ENCODE peak calls at places on chromosomes 12 and 14, in six cellular contexts. A is ovary, V is testis, X is aorta, I is A673, C is endodermal cell. P is an unnamed sample.

GRCh38 chr14:106518054-106518943 is 991.9 kb downstream of the TMEM121 start:
- DNase-seq in C (no peak), V (peak; percentile 72), I (peak; percentile 71), A (no peak), X (peak; percentile 80), P (no peak)

GRCh38 chr12:65566776-65567175 is 257.5 kb upstream of the HMGA2 start:
- DNase-seq in V (no peak), A (no peak), X (no peak), C (no peak), I (no peak), P (peak; percentile 9)

GRCh38 chr14:66563731-66564130 is 55.8 kb downstream of the GPHN start:
- DNase-seq in A (no peak), C (no peak), V (no peak), X (no peak), I (no peak), P (no peak)

GRCh38 chr14:58626441-58626840 is 11.3 kb upstream of the DACT1 start:
- DNase-seq in I (peak; percentile 78), X (no peak), C (no peak), A (no peak), V (no peak), P (peak; percentile 35)

GRCh38 chr12:16526693-16527092 is 79.3 kb downstream of the LMO3 start:
- DNase-seq in X (no peak), C (no peak), A (no peak), V (no peak), I (peak; percentile 37), P (peak; percentile 90)

GRCh38 chr12:573226-573625 is 90.0 kb downstream of the NINJ2 start:
- DNase-seq in C (no peak), A (no peak), X (no peak), I (no peak), V (no peak), P (no peak)

GRCh38 chr14:95281560-95282176 is 38.0 kb downstream of the CLMN start:
- DNase-seq in C (no peak), A (no peak), V (no peak), X (no peak), I (no peak), P (no peak)

GRCh38 chr12:12191008-12191407 is 75.8 kb downstream of the LRP6 start:
- DNase-seq in X (no peak), I (no peak), V (no peak), A (no peak), C (no peak), P (no peak)

GRCh38 chr14:49106721-49107689 is 479.2 kb downstream of the RPS29 start:
- DNase-seq in I (no peak), X (no peak), A (no peak), C (no peak), V (no peak), P (peak; percentile 55)

GRCh38 chr14:105299654-105300541 is 903 bp downstream of the BRF1 start:
- DNase-seq in I (peak; percentile 26), X (peak; percentile 88), A (peak; percentile 36), V (peak; percentile 47), C (no peak), P (no peak)

GRCh38 chr14:72104011-72104613 is 171.9 kb downstream of the RGS6 start:
- DNase-seq in X (no peak), I (peak; percentile 52), C (peak; percentile 85), V (peak; percentile 52), A (no peak), P (no peak)

GRCh38 chr14:35959835-35960234 is 133.7 kb downstream of the BRMS1L start:
- DNase-seq in V (no peak), A (no peak), I (no peak), X (no peak), C (no peak), P (no peak)

GRCh38 chr14:51782412-51782811 is 78.0 kb upstream of the GNG2 start:
- DNase-seq in X (no peak), I (no peak), A (no peak), C (no peak), V (no peak), P (no peak)

GRCh38 chr12:6295187-6295811 is 15.2 kb upstream of the PLEKHG6 start:
- DNase-seq in C (no peak), I (no peak), V (no peak), X (peak; percentile 63), A (no peak), P (no peak)

GRCh38 chr12:118544569-118544968 is 168.2 kb downstream of the SUDS3 start:
- DNase-seq in A (no peak), X (no peak), V (no peak), C (no peak), I (no peak), P (no peak)

DNA sequence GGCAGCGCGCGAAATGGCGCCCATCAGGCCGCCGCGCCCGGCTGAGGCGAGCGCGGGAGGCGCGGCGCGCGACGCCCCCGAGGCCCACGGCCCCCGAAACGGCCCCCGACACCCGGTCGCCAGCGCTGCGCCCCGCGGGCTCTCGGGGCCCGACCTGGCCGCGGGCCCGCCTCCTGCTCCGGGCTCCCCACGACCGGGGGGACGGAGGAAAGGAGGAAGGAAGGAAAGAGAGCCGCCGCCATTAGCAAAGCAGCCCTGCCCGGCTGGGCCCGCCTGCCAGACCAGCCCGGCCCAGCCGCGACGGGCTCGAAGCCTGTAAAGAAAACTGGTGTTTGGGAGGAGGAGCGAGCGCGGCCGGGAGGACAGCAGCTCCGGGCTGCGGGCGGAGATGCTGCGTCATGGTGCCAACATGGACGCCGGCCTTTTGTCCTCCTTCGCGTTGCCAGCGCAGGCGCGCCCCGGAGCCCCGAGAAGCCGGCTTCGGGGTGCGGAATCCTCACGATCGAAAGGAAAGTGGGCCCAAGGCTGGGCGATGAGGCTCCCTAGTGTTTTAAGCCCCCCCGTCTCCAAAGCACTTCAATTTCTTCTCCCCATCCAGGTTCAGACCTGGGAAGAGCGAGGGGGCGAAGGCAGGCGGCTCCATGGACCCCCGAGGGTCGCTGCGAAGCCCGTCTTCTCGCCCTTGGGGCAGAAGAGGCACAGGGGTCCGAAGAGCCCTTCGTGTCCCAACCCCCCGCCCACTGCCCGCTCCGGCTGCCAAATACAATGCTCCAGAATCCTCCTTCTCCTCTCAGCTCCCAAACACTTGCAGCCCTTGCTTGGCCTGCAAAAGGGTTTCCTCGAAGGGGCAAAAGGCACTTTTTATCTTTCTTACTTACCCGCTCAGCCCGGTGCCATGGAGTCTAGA is 2.9 kb upstream of the SETD1B start:
- DNase-seq in X (peak; percentile 94), C (peak; percentile 89), V (peak; percentile 76), I (peak; percentile 76), A (peak; percentile 78), P (peak; percentile 89)
- H3K4me1 ChIP-seq in X (no peaks in the 10 kb centered on the region), C (peaks cover 12% of the 10 kb centered on the region), V (peaks cover 57% of the 10 kb centered on the region), I (peaks cover 26% of the 10 kb centered on the region), A (peaks cover 23% of the 10 kb centered on the region), P (peaks cover 29% of the 10 kb centered on the region)

GRCh38 chr12:52681551-52682380 is 1.6 kb upstream of the KRT1 start:
- DNase-seq in X (no peak), C (no peak), V (no peak), I (no peak), A (no peak), P (no peak)
- H3K27me3 ChIP-seq in X (no peaks in the 10 kb centered on the region), C (peaks cover 63% of the 10 kb centered on the region), V (no peaks in the 10 kb centered on the region), I (peaks cover 7% of the 10 kb centered on the region), A (no peaks in the 10 kb centered on the region), P (peaks cover 68% of the 10 kb centered on the region)

DNA sequence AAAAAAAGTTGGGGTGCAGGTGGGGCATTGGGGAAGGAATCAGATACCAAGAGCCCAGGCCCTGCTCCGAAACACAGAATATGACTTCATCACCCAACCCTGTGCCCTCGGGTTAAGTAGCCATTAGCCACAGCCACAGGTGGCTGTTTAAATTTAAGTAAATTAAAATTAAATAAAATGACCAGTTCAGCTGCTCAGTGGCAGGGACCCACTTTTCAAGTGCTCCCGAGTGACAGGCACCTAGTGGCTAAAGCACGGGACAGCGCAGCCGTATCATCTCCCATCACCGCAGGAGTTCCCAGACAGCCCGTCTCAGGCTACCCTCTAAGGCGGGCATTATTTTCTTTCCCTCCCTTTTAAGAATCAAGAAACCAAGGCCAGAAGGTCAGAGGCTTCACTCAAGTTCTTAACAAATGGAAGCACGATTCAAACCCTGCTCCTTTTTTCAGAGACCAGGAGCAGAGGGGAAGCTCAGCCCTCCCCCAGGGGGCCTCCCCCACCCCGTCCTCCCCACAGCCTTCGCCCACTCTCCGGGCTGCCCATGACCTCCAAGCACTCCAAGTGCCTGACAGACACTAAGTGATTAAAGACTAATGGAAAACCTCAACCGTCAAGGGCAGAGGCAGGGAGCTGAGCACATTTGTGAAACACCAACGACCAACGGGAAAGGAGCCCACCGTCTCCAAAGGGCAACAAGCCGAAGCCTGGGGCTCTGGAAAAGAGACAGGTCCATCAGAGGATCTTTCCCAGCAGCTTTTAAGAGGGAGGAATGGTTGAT is 5.2 kb downstream of the NCOR2 start:
- DNase-seq in V (no peak), I (no peak), C (peak; percentile 51), A (no peak), X (peak; percentile 66), P (no peak)
- H3K4me1 ChIP-seq in V (peaks cover 59% of the 10 kb centered on the region), I (peaks cover 54% of the 10 kb centered on the region), C (peaks cover 3% of the 10 kb centered on the region), A (peaks cover 34% of the 10 kb centered on the region), X (no peaks in the 10 kb centered on the region), P (peaks cover 46% of the 10 kb centered on the region)

DNA sequence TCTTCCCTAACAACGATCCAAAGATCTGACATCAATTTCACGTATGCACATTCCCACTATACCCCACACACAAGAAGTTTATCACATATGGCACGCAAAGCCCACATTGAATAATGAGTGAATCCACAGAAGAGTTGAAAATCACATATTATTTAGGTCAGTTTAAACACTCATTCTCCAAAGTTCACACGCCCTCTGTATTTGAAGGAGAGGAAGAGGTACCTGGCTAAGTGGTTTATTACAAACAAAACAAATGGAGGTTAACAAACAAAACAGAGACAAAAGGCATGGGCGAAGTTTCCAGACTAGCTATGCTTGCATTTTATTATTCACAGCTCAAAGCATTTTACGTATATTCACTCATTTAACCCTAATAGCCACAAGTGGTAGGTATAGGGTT is 41.8 kb downstream of the CPM start:
- DNase-seq in C (no peak), A (no peak), I (no peak), X (no peak), V (no peak), P (no peak)
- H3K27me3 ChIP-seq in C (no peaks in the 10 kb centered on the region), A (no peaks in the 10 kb centered on the region), I (no peaks in the 10 kb centered on the region), X (no peaks in the 10 kb centered on the region), V (no peaks in the 10 kb centered on the region), P (no peaks in the 10 kb centered on the region)

GRCh38 chr12:106120578-106121105 is 18.1 kb downstream of the NUAK1 start:
- DNase-seq in C (no peak), V (no peak), I (no peak), X (no peak), A (no peak), P (no peak)

GRCh38 chr12:106122004-106122403 is 16.8 kb downstream of the NUAK1 start:
- DNase-seq in X (no peak), I (no peak), V (no peak), C (no peak), A (no peak), P (no peak)

GRCh38 chr12:106125351-106126085 is 13.2 kb downstream of the NUAK1 start:
- DNase-seq in V (no peak), I (no peak), C (peak; percentile 48), X (no peak), A (no peak), P (no peak)

GRCh38 chr12:106123110-106123509 is 15.6 kb downstream of the NUAK1 start:
- DNase-seq in V (no peak), A (no peak), X (no peak), C (peak; percentile 11), I (no peak), P (no peak)

DNA sequence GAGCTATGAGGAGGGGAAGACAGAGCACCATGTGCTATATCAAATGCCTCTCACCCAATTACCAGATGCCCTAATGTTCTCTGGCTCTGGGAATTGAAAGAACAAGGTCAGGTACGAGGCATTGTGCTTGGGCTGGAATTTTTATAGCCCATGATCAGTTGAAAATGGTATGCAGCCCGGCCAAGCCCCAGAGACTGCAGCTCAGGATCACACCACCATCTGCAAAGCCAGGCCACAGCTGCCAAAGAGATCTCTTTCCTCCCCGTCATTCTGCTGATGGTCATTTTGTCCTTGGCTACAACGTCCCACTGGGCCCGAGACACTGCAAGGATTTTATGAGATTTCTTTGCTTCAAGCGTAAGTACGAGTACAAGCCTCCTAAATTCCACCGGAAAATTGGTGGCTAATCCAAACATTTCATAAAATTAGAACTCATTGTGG is 15.2 kb downstream of the NUAK1 start:
- DNase-seq in I (no peak), X (peak; percentile 84), V (no peak), A (no peak), C (peak; percentile 58), P (no peak)
- H3K4me1 ChIP-seq in I (no peaks in the 10 kb centered on the region), X (peaks cover 20% of the 10 kb centered on the region), V (peaks cover 4% of the 10 kb centered on the region), A (peaks cover 11% of the 10 kb centered on the region), C (peaks cover 19% of the 10 kb centered on the region), P (peaks cover 24% of the 10 kb centered on the region)